ENCODE peak calls at places on chromosomes 11 and 22, in six cellular contexts. N is AG04450, C is GM23248, W is psoas muscle, T is spleen, H is HepG2. V is an unnamed sample.
A peak's percentile ranks its signal among the peaks of the same experiment; 100 is the strongest.

GRCh38 chr11:123299721-123300120 is 104.7 kb upstream of the CLMP start:
- DNase-seq in H (no peak), N (no peak), W (peak; percentile 26), C (no peak), T (no peak), V (no peak)

GRCh38 chr22:47036936-47037485 is 274.6 kb downstream of the TBC1D22A start:
- DNase-seq in C (no peak), N (no peak), W (no peak), H (no peak), T (peak; percentile 66), V (no peak)

GRCh38 chr11:10651579-10652361 is 41.8 kb downstream of the IRAG1 start:
- DNase-seq in C (no peak), W (peak; percentile 19), H (no peak), T (no peak), N (no peak), V (no peak)

GRCh38 chr11:120722539-120722938 is 211.0 kb downstream of the GRIK4 start:
- DNase-seq in N (no peak), C (no peak), H (no peak), W (no peak), T (no peak), V (no peak)

GRCh38 chr22:37182101-37182948 is 5.7 kb downstream of the C1QTNF6 start:
- DNase-seq in T (peak; percentile 71), N (no peak), C (no peak), W (peak; percentile 9), H (no peak), V (no peak)

GRCh38 chr22:37088108-37088605 is 21.4 kb downstream of the TMPRSS6 start:
- DNase-seq in W (no peak), T (no peak), C (peak; percentile 60), H (no peak), N (no peak), V (no peak)

GRCh38 chr11:1619449-1619848 is 2.5 kb downstream of the KRTAP5-4 start:
- DNase-seq in W (no peak), T (peak; percentile 40), H (no peak), C (peak; percentile 34), N (no peak), V (no peak)

GRCh38 chr11:4664183-4664582 is 20.4 kb downstream of the OR51E1 start:
- DNase-seq in N (no peak), H (no peak), C (no peak), W (no peak), T (no peak), V (no peak)

GRCh38 chr11:1654388-1655167 is 25.0 kb downstream of the KRTAP5-5 start:
- DNase-seq in W (no peak), N (no peak), H (no peak), C (no peak), T (peak; percentile 76), V (no peak)

GRCh38 chr11:116950210-116950609 is 112.8 kb upstream of the APOA1 start:
- DNase-seq in N (no peak), T (no peak), C (no peak), H (no peak), W (no peak), V (no peak)

GRCh38 chr11:85132839-85133238 is 494.3 kb downstream of the DLG2 start:
- DNase-seq in W (no peak), T (no peak), H (no peak), C (peak; percentile 21), N (no peak), V (no peak)

GRCh38 chr11:35253237-35253636 is 114.3 kb downstream of the CD44 start:
- DNase-seq in N (no peak), T (no peak), C (peak; percentile 72), W (no peak), H (no peak), V (no peak)

GRCh38 chr11:65538232-65538914 is 13.5 kb downstream of the SCYL1 start:
- DNase-seq in C (peak; percentile 28), W (peak; percentile 21), T (peak; percentile 87), N (no peak), H (no peak), V (no peak)

GRCh38 chr11:72195921-72196320 is 4.0 kb downstream of the FOLR1 start:
- DNase-seq in C (no peak), H (no peak), W (no peak), T (no peak), N (no peak), V (no peak)

GRCh38 chr11:65426839-65427690 is 4.5 kb downstream of the NEAT1 start:
- DNase-seq in H (no peak), W (peak; percentile 39), N (no peak), C (peak; percentile 91), T (peak; percentile 76), V (peak; percentile 72)

GRCh38 chr11:65476632-65477270 is 22.1 kb upstream of the MALAT1 start:
- DNase-seq in W (peak; percentile 40), N (no peak), T (no peak), H (no peak), C (peak; percentile 62), V (no peak)

GRCh38 chr22:21076907-21077625 is 31.3 kb downstream of the LRRC74B start:
- DNase-seq in H (no peak), W (no peak), C (no peak), N (no peak), T (no peak), V (no peak)

GRCh38 chr22:37186228-37186996 is 1.6 kb downstream of the C1QTNF6 start:
- DNase-seq in H (peak; percentile 64), W (peak; percentile 7), N (peak; percentile 57), C (peak; percentile 58), T (peak; percentile 79), V (no peak)

GRCh38 chr22:25777870-25778269 is 35.9 kb downstream of the MYO18B start:
- DNase-seq in N (no peak), T (no peak), W (no peak), H (peak; percentile 41), C (peak; percentile 67), V (peak; percentile 31)

GRCh38 chr11:131615611-131616010 is 245.2 kb downstream of the NTM start:
- DNase-seq in N (no peak), C (peak; percentile 46), W (no peak), T (no peak), H (no peak), V (no peak)

GRCh38 chr11:125939081-125939521 is 6.7 kb upstream of the VSIG10L2 start:
- DNase-seq in T (peak; percentile 32), N (no peak), C (peak; percentile 23), W (no peak), H (no peak), V (no peak)

GRCh38 chr11:115503083-115503885 is 931 bp downstream of the CADM1 start:
- DNase-seq in H (peak; percentile 51), N (no peak), C (peak; percentile 51), W (peak; percentile 64), T (peak; percentile 81), V (peak; percentile 19)

GRCh38 chr22:32380991-32381390 is 23.3 kb downstream of the RFPL3 start:
- DNase-seq in T (no peak), W (no peak), H (no peak), N (no peak), C (no peak), V (no peak)

GRCh38 chr11:129242855-129243254 is 50.7 kb upstream of the ARHGAP32 start:
- DNase-seq in T (no peak), W (no peak), C (no peak), N (no peak), H (no peak), V (no peak)

GRCh38 chr11:129637473-129637872 is 178.2 kb upstream of the TMEM45B start:
- DNase-seq in T (no peak), H (no peak), C (peak; percentile 17), W (no peak), N (no peak), V (no peak)

GRCh38 chr22:38736257-38736570 is 19.6 kb downstream of the SUN2 start:
- DNase-seq in H (no peak), C (no peak), N (no peak), W (no peak), T (no peak), V (no peak)

DNA sequence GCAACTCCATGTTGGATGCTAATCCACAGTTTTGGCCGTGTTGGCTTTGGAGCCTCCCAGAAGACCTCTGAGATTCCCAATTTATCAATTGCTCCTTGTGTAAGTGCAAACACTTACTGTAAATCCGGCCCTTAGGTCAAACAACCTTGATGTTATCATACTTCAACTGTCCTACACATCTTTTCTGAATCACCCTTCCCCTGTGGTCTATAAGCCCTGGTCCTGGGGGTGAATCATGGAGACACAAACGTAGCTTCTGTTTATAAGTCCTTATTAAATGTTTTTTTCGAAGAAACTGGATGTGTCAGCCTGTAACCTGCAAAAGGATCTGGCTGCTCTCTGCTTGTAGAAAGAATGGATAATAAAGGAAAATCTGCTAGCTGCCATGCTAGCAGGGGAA is 1.7 kb upstream of the IL10RA start:
- DNase-seq in C (no peak), T (no peak), W (no peak), N (no peak), H (no peak), V (no peak)
- H3K4me3 ChIP-seq in C (no peak overlapping the region), T (no peak overlapping the region), W (no peak overlapping the region), N (no peak overlapping the region), H (no peak overlapping the region), V (no peak overlapping the region)

GRCh38 chr11:46352063-46352841 is 5.0 kb downstream of the DGKZ start:
- DNase-seq in N (no peak), W (peak; percentile 73), T (peak; percentile 91), C (peak; percentile 51), H (no peak), V (peak; percentile 30)
- H3K27me3 ChIP-seq in N (no peaks in the 10 kb centered on the region), W (no peaks in the 10 kb centered on the region), T (no peaks in the 10 kb centered on the region), C (no peaks in the 10 kb centered on the region), H (no peaks in the 10 kb centered on the region), V (no peaks in the 10 kb centered on the region)

DNA sequence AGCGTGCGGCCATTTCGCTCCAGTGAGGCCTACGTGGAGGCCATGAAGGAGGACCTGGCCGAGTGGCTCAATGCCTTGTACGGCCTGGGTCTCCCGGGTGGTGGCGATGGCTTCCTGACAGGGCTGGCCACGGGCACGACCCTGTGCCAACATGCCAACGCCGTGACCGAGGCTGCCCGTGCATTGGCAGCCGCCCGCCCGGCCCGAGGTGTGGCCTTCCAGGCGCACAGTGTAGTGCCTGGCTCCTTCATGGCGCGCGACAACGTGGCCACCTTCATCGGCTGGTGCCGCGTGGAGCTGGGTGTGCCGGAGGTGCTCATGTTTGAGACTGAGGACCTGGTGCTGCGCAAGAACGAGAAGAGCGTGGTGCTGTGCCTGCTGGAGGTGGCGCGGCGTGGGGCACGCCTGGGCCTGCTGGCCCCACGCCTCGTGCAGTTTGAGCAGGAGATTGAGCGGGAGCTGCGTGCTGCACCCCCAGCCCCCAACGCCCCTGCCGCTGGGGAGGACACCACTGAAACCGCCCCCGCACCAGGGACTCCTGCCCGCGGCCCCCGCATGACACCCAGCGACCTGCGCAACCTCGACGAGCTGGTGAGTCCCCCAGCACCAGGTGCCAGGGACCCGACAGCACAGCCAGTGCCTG is 1.8 kb downstream of the GAS2L1 start:
- DNase-seq in N (no peak), H (no peak), T (no peak), W (no peak), C (no peak), V (peak; percentile 44)
- H3K27ac ChIP-seq in N (peak overlapping the region; percentile 11), H (no peak overlapping the region), T (peak overlapping the region; percentile 89), W (peak overlapping the region; percentile 81), C (peak overlapping the region; percentile 53), V (no peak overlapping the region)

GRCh38 chr11:33733978-33734377 is 2.2 kb downstream of the CD59 start:
- DNase-seq in H (no peak), W (no peak), N (no peak), C (peak; percentile 39), T (no peak), V (no peak)

GRCh38 chr11:33736148-33736809 is at the start of gene CD59:
- DNase-seq in N (peak; percentile 70), H (peak; percentile 85), W (peak; percentile 97), C (peak; percentile 97), T (peak; percentile 97), V (peak; percentile 96)

GRCh38 chr11:33735166-33735425 is 1.1 kb downstream of the CD59 start:
- DNase-seq in C (peak; percentile 38), W (no peak), N (no peak), T (no peak), H (no peak), V (peak; percentile 47)

GRCh38 chr11:33734441-33735165 is 1.6 kb downstream of the CD59 start:
- DNase-seq in N (no peak), C (peak; percentile 64), H (no peak), W (peak; percentile 41), T (no peak), V (no peak)

GRCh38 chr11:33735426-33736147 is 636 bp downstream of the CD59 start:
- DNase-seq in H (peak; percentile 34), T (peak; percentile 81), W (no peak), C (peak; percentile 64), N (no peak), V (no peak)
- H3K4me3 ChIP-seq in H (peak overlapping the region; percentile 80), T (peak overlapping the region; percentile 82), W (peak overlapping the region; percentile 96), C (peak overlapping the region; percentile 84), N (peak overlapping the region; percentile 79), V (peak overlapping the region; percentile 87)